ENCODE peak calls at places on chromosomes 6 and 20, in eight cellular contexts. One of them, this sample, is unnamed.

GRCh38 chr6:37257320-37257633 is 295 bp upstream of the TBC1D22B start:
- DNase-seq in stomach: no peak
- DNase-seq in lower lobe of right lung: no peak
- DNase-seq in IMR-90: no peak
- DNase-seq in uterus: no peak
- DNase-seq in astrocyte: no peak
- DNase-seq in brain microvascular endothelial cell: no peak
- DNase-seq in adrenal gland: no peak
- DNase-seq in this sample: no peak

GRCh38 chr20:40251284-40251932 is 437.6 kb downstream of the MAFB start:
- DNase-seq in stomach: no peak
- DNase-seq in lower lobe of right lung: peak
- DNase-seq in IMR-90: peak
- DNase-seq in uterus: no peak
- DNase-seq in astrocyte: no peak
- DNase-seq in brain microvascular endothelial cell: peak
- DNase-seq in adrenal gland: peak
- DNase-seq in this sample: no peak

GRCh38 chr6:135267085-135267484 is 86.0 kb downstream of the MYB start:
- DNase-seq in stomach: no peak
- DNase-seq in lower lobe of right lung: no peak
- DNase-seq in IMR-90: no peak
- DNase-seq in uterus: no peak
- DNase-seq in astrocyte: no peak
- DNase-seq in brain microvascular endothelial cell: no peak
- DNase-seq in adrenal gland: no peak
- DNase-seq in this sample: no peak

GRCh38 chr6:147741419-147741818 is 232.9 kb downstream of the SAMD5 start:
- DNase-seq in stomach: no peak
- DNase-seq in lower lobe of right lung: peak
- DNase-seq in IMR-90: peak
- DNase-seq in uterus: no peak
- DNase-seq in astrocyte: no peak
- DNase-seq in brain microvascular endothelial cell: no peak
- DNase-seq in adrenal gland: no peak
- DNase-seq in this sample: peak

GRCh38 chr6:125950293-125950692 is 6.3 kb upstream of the HINT3 start:
- DNase-seq in stomach: no peak
- DNase-seq in lower lobe of right lung: no peak
- DNase-seq in IMR-90: peak
- DNase-seq in uterus: no peak
- DNase-seq in astrocyte: peak
- DNase-seq in brain microvascular endothelial cell: peak
- DNase-seq in adrenal gland: no peak
- DNase-seq in this sample: no peak

GRCh38 chr20:46169245-46170171 is 51.4 kb downstream of the CD40 start:
- DNase-seq in stomach: no peak
- DNase-seq in lower lobe of right lung: no peak
- DNase-seq in IMR-90: no peak
- DNase-seq in uterus: no peak
- DNase-seq in astrocyte: no peak
- DNase-seq in brain microvascular endothelial cell: no peak
- DNase-seq in adrenal gland: no peak
- DNase-seq in this sample: no peak

GRCh38 chr6:147005499-147005898 is 198.7 kb upstream of the STXBP5 start:
- DNase-seq in stomach: no peak
- DNase-seq in lower lobe of right lung: no peak
- DNase-seq in IMR-90: no peak
- DNase-seq in uterus: no peak
- DNase-seq in astrocyte: no peak
- DNase-seq in brain microvascular endothelial cell: no peak
- DNase-seq in adrenal gland: no peak
- DNase-seq in this sample: no peak

GRCh38 chr6:154995241-154996162 is at the start of gene TIAM2:
- DNase-seq in stomach: no peak
- DNase-seq in lower lobe of right lung: no peak
- DNase-seq in IMR-90: no peak
- DNase-seq in uterus: no peak
- DNase-seq in astrocyte: no peak
- DNase-seq in brain microvascular endothelial cell: no peak
- DNase-seq in adrenal gland: peak
- DNase-seq in this sample: no peak

GRCh38 chr6:158697798-158698197 is 47.9 kb downstream of the SYTL3 start:
- DNase-seq in stomach: no peak
- DNase-seq in lower lobe of right lung: no peak
- DNase-seq in IMR-90: peak
- DNase-seq in uterus: no peak
- DNase-seq in astrocyte: peak
- DNase-seq in brain microvascular endothelial cell: no peak
- DNase-seq in adrenal gland: peak
- DNase-seq in this sample: no peak

GRCh38 chr6:31882344-31882743 is 3.5 kb upstream of the SLC44A4 start:
- DNase-seq in stomach: no peak
- DNase-seq in lower lobe of right lung: no peak
- DNase-seq in IMR-90: peak
- DNase-seq in uterus: no peak
- DNase-seq in astrocyte: no peak
- DNase-seq in brain microvascular endothelial cell: no peak
- DNase-seq in adrenal gland: peak
- DNase-seq in this sample: peak

GRCh38 chr6:26412225-26412624 is 10.2 kb downstream of the BTN3A1 start:
- DNase-seq in stomach: no peak
- DNase-seq in lower lobe of right lung: no peak
- DNase-seq in IMR-90: no peak
- DNase-seq in uterus: no peak
- DNase-seq in astrocyte: no peak
- DNase-seq in brain microvascular endothelial cell: no peak
- DNase-seq in adrenal gland: no peak
- DNase-seq in this sample: no peak

GRCh38 chr6:35049885-35050284 is 91.3 kb downstream of the TCP11 start:
- DNase-seq in stomach: no peak
- DNase-seq in lower lobe of right lung: no peak
- DNase-seq in IMR-90: peak
- DNase-seq in uterus: no peak
- DNase-seq in astrocyte: peak
- DNase-seq in brain microvascular endothelial cell: peak
- DNase-seq in adrenal gland: no peak
- DNase-seq in this sample: peak

DNA sequence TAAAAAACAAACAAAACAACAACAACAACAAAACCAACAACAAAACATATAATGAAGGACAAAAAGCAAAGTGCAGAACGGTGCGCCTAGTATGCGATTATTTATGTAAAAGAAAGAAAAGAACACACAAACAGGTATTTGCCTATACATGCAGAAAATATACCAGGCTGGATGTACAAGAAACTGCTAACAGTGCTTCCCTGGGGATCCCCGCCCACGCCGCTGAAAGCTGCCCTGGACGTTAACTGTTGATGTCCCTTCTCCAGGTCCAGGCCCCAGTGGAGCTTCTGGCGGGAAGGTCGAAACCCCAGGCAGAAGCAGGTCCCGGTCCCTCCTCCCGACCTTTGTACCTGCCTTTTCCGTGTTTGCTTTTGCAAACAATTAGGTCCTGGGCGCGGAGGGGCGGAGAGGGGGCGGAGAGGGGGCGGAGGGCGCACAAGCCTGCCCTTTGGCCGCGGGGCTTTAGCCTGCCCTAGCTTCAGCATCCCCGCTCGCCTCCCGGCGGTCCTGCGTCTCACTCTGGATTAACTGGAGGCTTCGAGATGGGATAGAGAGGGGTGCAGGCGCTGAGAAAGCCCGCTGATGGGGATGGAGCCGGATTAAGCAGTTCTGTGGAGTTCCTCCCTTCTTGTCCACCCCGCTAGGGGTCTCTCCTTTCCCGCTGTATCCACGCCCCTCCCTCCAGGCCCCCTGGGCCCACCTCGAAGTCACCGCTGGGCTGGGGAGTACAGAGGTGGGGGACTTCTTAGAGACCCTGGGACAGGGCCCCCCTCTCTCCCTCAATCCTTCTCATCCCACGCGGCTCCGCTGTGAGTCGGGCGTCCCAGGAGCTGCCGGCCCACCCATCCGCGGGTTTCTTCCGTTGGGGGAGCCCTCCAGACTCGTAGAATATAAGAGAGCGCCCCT is 8.2 kb upstream of the AHCY start:
- DNase-seq in stomach: peak
- DNase-seq in lower lobe of right lung: no peak
- DNase-seq in IMR-90: no peak
- DNase-seq in uterus: peak
- DNase-seq in astrocyte: no peak
- DNase-seq in brain microvascular endothelial cell: no peak
- DNase-seq in adrenal gland: no peak
- DNase-seq in this sample: no peak
- H3K4me3 ChIP-seq in stomach: peak
- H3K4me3 ChIP-seq in lower lobe of right lung: peak
- H3K4me3 ChIP-seq in IMR-90: no peak
- H3K4me3 ChIP-seq in uterus: no peak
- H3K4me3 ChIP-seq in astrocyte: peak
- H3K4me3 ChIP-seq in brain microvascular endothelial cell: peak
- H3K4me3 ChIP-seq in adrenal gland: peak
- H3K4me3 ChIP-seq in this sample: no peak

DNA sequence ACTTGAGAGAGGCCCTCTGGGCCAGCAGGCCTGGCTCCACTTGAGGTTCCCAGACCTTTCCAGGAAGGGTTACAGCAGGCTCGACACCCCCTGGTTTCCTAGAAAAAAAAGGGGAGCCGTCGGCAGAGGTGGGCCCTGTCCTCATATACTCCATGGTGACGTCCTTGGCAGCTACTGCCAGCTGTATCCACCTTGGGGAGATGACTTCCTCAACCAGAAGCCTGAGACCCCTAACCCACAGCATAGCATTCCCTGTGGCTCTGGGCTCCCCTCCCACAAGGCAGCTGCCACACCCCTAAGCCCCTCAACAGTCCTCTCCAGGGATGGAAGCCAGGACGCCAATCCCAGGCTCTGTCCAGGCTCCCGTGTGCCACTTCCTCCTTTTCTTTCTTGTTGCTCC is 294.8 kb downstream of the CDC5L start:
- DNase-seq in stomach: no peak
- DNase-seq in lower lobe of right lung: no peak
- DNase-seq in IMR-90: no peak
- DNase-seq in uterus: no peak
- DNase-seq in astrocyte: no peak
- DNase-seq in brain microvascular endothelial cell: no peak
- DNase-seq in adrenal gland: no peak
- DNase-seq in this sample: no peak
- H3K27ac ChIP-seq in stomach: no peak
- H3K27ac ChIP-seq in lower lobe of right lung: no peak
- H3K27ac ChIP-seq in IMR-90: no peak
- H3K27ac ChIP-seq in uterus: no peak
- H3K27ac ChIP-seq in astrocyte: no peak
- H3K27ac ChIP-seq in brain microvascular endothelial cell: no peak
- H3K27ac ChIP-seq in adrenal gland: no peak
- H3K27ac ChIP-seq in this sample: no peak

GRCh38 chr20:44959082-44959895 is 908 bp downstream of the TOMM34 start:
- DNase-seq in stomach: no peak
- DNase-seq in lower lobe of right lung: no peak
- DNase-seq in IMR-90: peak
- DNase-seq in uterus: no peak
- DNase-seq in astrocyte: peak
- DNase-seq in brain microvascular endothelial cell: peak
- DNase-seq in adrenal gland: no peak
- DNase-seq in this sample: no peak
- TF ChIP-seq CTCF in stomach: no peak
- TF ChIP-seq CTCF in lower lobe of right lung: no peak
- TF ChIP-seq CTCF in IMR-90: peak
- TF ChIP-seq CTCF in uterus: no peak
- TF ChIP-seq CTCF in astrocyte: no peak
- TF ChIP-seq CTCF in brain microvascular endothelial cell: peak
- TF ChIP-seq CTCF in adrenal gland: no peak
- TF ChIP-seq CTCF in this sample: no peak

DNA sequence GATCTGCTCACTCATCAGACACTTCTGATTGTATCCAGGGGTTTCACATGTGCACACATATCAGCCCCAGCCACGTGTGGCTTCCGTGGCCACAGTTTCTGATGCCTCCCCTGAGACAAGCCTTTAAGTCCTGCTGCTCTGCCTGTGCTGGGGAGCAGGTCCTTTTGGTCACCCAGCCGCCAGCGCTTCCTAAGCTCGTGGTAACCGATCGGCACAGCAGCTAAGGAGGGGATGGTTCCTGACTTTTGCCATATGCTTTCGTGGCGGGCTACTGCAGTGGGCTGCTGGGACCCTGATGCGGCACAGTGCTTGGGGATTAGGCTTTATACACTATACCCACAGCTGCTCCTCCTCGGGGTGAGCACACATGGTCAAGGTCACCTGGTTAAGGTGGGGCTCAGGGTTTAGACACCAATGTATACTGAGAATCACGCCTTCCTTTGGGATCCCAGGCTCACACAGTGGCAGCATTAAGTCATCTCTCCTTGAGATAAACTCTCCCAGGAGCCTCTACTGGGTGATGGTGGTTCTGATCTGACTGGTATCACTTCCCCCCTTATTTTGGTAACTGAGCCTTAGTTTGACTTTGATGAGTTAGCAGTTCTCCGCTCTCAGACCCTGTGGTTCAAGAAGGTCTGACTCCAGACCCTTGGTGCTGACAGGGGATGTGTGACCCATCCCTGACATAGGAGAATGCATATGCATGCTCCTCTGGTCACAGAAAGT is 85.9 kb upstream of the KCNG1 start:
- DNase-seq in stomach: no peak
- DNase-seq in lower lobe of right lung: no peak
- DNase-seq in IMR-90: no peak
- DNase-seq in uterus: no peak
- DNase-seq in astrocyte: no peak
- DNase-seq in brain microvascular endothelial cell: no peak
- DNase-seq in adrenal gland: no peak
- DNase-seq in this sample: no peak
- H3K4me3 ChIP-seq in stomach: no peak
- H3K4me3 ChIP-seq in lower lobe of right lung: no peak
- H3K4me3 ChIP-seq in IMR-90: no peak
- H3K4me3 ChIP-seq in uterus: no peak
- H3K4me3 ChIP-seq in astrocyte: no peak
- H3K4me3 ChIP-seq in brain microvascular endothelial cell: no peak
- H3K4me3 ChIP-seq in adrenal gland: no peak
- H3K4me3 ChIP-seq in this sample: no peak

GRCh38 chr6:42354707-42355106 is 97.0 kb downstream of the TRERF1 start:
- DNase-seq in stomach: no peak
- DNase-seq in lower lobe of right lung: no peak
- DNase-seq in IMR-90: peak
- DNase-seq in uterus: no peak
- DNase-seq in astrocyte: no peak
- DNase-seq in brain microvascular endothelial cell: no peak
- DNase-seq in adrenal gland: no peak
- DNase-seq in this sample: no peak
- H3K27ac ChIP-seq in stomach: no peak
- H3K27ac ChIP-seq in lower lobe of right lung: no peak
- H3K27ac ChIP-seq in IMR-90: no peak
- H3K27ac ChIP-seq in uterus: no peak
- H3K27ac ChIP-seq in astrocyte: no peak
- H3K27ac ChIP-seq in brain microvascular endothelial cell: peak
- H3K27ac ChIP-seq in adrenal gland: no peak
- H3K27ac ChIP-seq in this sample: no peak

This sample was measured in AG04450.